ENCODE peak calls at places on chromosomes 11 and 22, in six cellular contexts. E is NCI-H146, V is H9, K is cardiac fibroblast, F is endothelial cell, U is T-cell. Q is an unnamed sample.

GRCh38 chr11:64516226-64516625 is 74.8 kb upstream of the SLC22A12 start:
- DNase-seq in E (no peak), U (no peak), K (no peak), F (no peak), V (peak; percentile 52), Q (peak; percentile 29)

GRCh38 chr11:69650081-69650831 is 9.3 kb downstream of the CCND1 start:
- DNase-seq in E (no peak), U (no peak), F (no peak), V (peak; percentile 25), K (no peak), Q (no peak)

GRCh38 chr11:23540101-23540561 is 679.9 kb upstream of the CCDC179 start:
- DNase-seq in E (peak; percentile 34), U (no peak), F (peak; percentile 41), V (peak; percentile 69), K (peak; percentile 49), Q (no peak)

GRCh38 chr22:38270091-38270972 is 2.5 kb downstream of the TMEM184B start:
- DNase-seq in F (no peak), V (peak; percentile 19), E (no peak), U (no peak), K (peak; percentile 20), Q (no peak)

GRCh38 chr22:40928657-40929056 is 22.5 kb upstream of the RBX1 start:
- DNase-seq in U (no peak), V (no peak), F (peak; percentile 40), K (peak; percentile 15), E (no peak), Q (no peak)

GRCh38 chr22:19824197-19825015 is 30.3 kb downstream of the GNB1L start:
- DNase-seq in U (no peak), F (peak; percentile 1), E (peak; percentile 9), K (no peak), V (no peak), Q (no peak)

GRCh38 chr11:57567512-57568329 is at the start of gene UBE2L6:
- DNase-seq in F (peak; percentile 91), E (peak; percentile 64), V (peak; percentile 53), K (peak; percentile 38), U (peak; percentile 40), Q (peak; percentile 68)

GRCh38 chr11:10485646-10486045 is 30.6 kb downstream of the AMPD3 start:
- DNase-seq in E (no peak), K (no peak), V (no peak), U (no peak), F (no peak), Q (no peak)

GRCh38 chr11:20058749-20059458 is 101.4 kb downstream of the DBX1 start:
- DNase-seq in V (no peak), U (no peak), F (no peak), K (no peak), E (no peak), Q (no peak)

GRCh38 chr11:42407379-42407778 is 904.4 kb upstream of the API5 start:
- DNase-seq in V (peak; percentile 95), F (peak; percentile 68), K (peak; percentile 43), U (no peak), E (peak; percentile 64), Q (no peak)

GRCh38 chr11:85269109-85269508 is 358.0 kb downstream of the DLG2 start:
- DNase-seq in E (no peak), K (no peak), U (no peak), V (no peak), F (no peak), Q (no peak)

GRCh38 chr11:95267814-95268213 is 36.8 kb upstream of the SESN3 start:
- DNase-seq in E (no peak), V (no peak), K (no peak), U (no peak), F (no peak), Q (no peak)

GRCh38 chr22:50656122-50657070 is 16.2 kb upstream of the SHANK3 start:
- DNase-seq in K (peak; percentile 71), F (no peak), V (no peak), U (no peak), E (no peak), Q (no peak)

GRCh38 chr11:104011031-104011430 is 25.4 kb upstream of the DDI1 start:
- DNase-seq in V (no peak), K (no peak), E (no peak), F (no peak), U (no peak), Q (no peak)

GRCh38 chr11:78042858-78043257 is 19.8 kb upstream of the KCTD14 start:
- DNase-seq in K (no peak), F (no peak), U (no peak), V (no peak), E (peak; percentile 6), Q (no peak)

GRCh38 chr11:90701040-90701439 is 478.2 kb upstream of the CHORDC1 start:
- DNase-seq in F (no peak), V (no peak), E (no peak), K (no peak), U (no peak), Q (no peak)

GRCh38 chr11:128341767-128342318 is 245.5 kb downstream of the ETS1 start:
- DNase-seq in V (no peak), F (no peak), U (no peak), K (no peak), E (no peak), Q (no peak)

GRCh38 chr11:78149646-78150045 is 10.2 kb upstream of the ALG8 start:
- DNase-seq in K (peak; percentile 85), V (no peak), E (no peak), F (no peak), U (no peak), Q (no peak)

GRCh38 chr22:43110927-43111623 is 525 bp downstream of the BIK start:
- DNase-seq in U (peak; percentile 28), V (no peak), E (no peak), F (no peak), K (no peak), Q (peak; percentile 32)

GRCh38 chr11:125281831-125282595 is 117.5 kb downstream of the PKNOX2 start:
- DNase-seq in V (no peak), K (no peak), U (no peak), E (no peak), F (no peak), Q (no peak)

GRCh38 chr11:70159612-70160570 is 43.2 kb upstream of the FADD start:
- DNase-seq in K (peak; percentile 21), U (no peak), V (no peak), E (no peak), F (no peak), Q (no peak)

GRCh38 chr11:95104916-95105315 is 15.3 kb downstream of the ENDOD1 start:
- DNase-seq in E (no peak), F (no peak), K (no peak), U (no peak), V (no peak), Q (no peak)

GRCh38 chr22:47063071-47063509 is 300.6 kb downstream of the TBC1D22A start:
- DNase-seq in K (no peak), E (no peak), F (no peak), V (peak; percentile 16), U (no peak), Q (no peak)

GRCh38 chr11:74220376-74220775 is 49.3 kb downstream of the PPME1 start:
- DNase-seq in F (no peak), E (peak; percentile 47), K (peak; percentile 10), U (no peak), V (no peak), Q (no peak)

GRCh38 chr11:8686325-8686724 is 3.7 kb downstream of the RPL27A start:
- DNase-seq in E (no peak), K (no peak), U (no peak), F (no peak), V (no peak), Q (no peak)